ENCODE peak calls at places on chromosomes 2 and 18, in four cellular contexts. One of them, this sample, is unnamed.

GRCh38 chr18:55239764-55240163 is 280.5 kb upstream of the CCDC68 start:
- DNase-seq in K562: no peak
- DNase-seq in HepG2: no peak
- DNase-seq in GM12878: no peak
- DNase-seq in this sample: no peak

GRCh38 chr18:63936156-63936931 is 12.8 kb upstream of the HMSD start:
- DNase-seq in K562: peak
- DNase-seq in HepG2: peak
- DNase-seq in GM12878: peak
- DNase-seq in this sample: peak

GRCh38 chr2:105323117-105323516 is 6.4 kb downstream of the TGFBRAP1 start:
- DNase-seq in K562: no peak
- DNase-seq in HepG2: no peak
- DNase-seq in GM12878: no peak
- DNase-seq in this sample: no peak

GRCh38 chr2:229154381-229154780 is 116.7 kb downstream of the PID1 start:
- DNase-seq in K562: no peak
- DNase-seq in HepG2: no peak
- DNase-seq in GM12878: no peak
- DNase-seq in this sample: no peak

GRCh38 chr2:95278051-95278471 is 3.8 kb downstream of the PROM2 start:
- DNase-seq in K562: no peak
- DNase-seq in HepG2: no peak
- DNase-seq in GM12878: no peak
- DNase-seq in this sample: no peak

GRCh38 chr2:198731842-198732421 is 725.8 kb downstream of the SATB2 start:
- DNase-seq in K562: no peak
- DNase-seq in HepG2: no peak
- DNase-seq in GM12878: no peak
- DNase-seq in this sample: no peak

GRCh38 chr2:149743842-149744468 is 156.4 kb upstream of the MMADHC start:
- DNase-seq in K562: no peak
- DNase-seq in HepG2: no peak
- DNase-seq in GM12878: no peak
- DNase-seq in this sample: no peak

GRCh38 chr2:47535073-47535472 is 132.1 kb downstream of the MSH2 start:
- DNase-seq in K562: no peak
- DNase-seq in HepG2: no peak
- DNase-seq in GM12878: no peak
- DNase-seq in this sample: no peak

GRCh38 chr2:52976132-52976949 is 791.3 kb upstream of the CHAC2 start:
- DNase-seq in K562: no peak
- DNase-seq in HepG2: no peak
- DNase-seq in GM12878: no peak
- DNase-seq in this sample: peak

GRCh38 chr2:241154915-241155314 is 4.6 kb downstream of the PPP1R7 start:
- DNase-seq in K562: no peak
- DNase-seq in HepG2: no peak
- DNase-seq in GM12878: no peak
- DNase-seq in this sample: no peak

GRCh38 chr18:66511810-66512209 is 92.1 kb downstream of the CDH19 start:
- DNase-seq in K562: no peak
- DNase-seq in HepG2: no peak
- DNase-seq in GM12878: no peak
- DNase-seq in this sample: no peak

GRCh38 chr2:231709636-231709980 is 1.3 kb downstream of the PTMA start:
- DNase-seq in K562: peak
- DNase-seq in HepG2: no peak
- DNase-seq in GM12878: no peak
- DNase-seq in this sample: no peak

GRCh38 chr2:157217409-157217808 is 40.1 kb upstream of the GALNT5 start:
- DNase-seq in K562: no peak
- DNase-seq in HepG2: no peak
- DNase-seq in GM12878: no peak
- DNase-seq in this sample: no peak

GRCh38 chr2:210477496-210477895 is 937 bp upstream of the LANCL1 start:
- DNase-seq in K562: peak
- DNase-seq in HepG2: peak
- DNase-seq in GM12878: no peak
- DNase-seq in this sample: peak

GRCh38 chr2:1162768-1163584 is 212.3 kb downstream of the SNTG2 start:
- DNase-seq in K562: no peak
- DNase-seq in HepG2: no peak
- DNase-seq in GM12878: no peak
- DNase-seq in this sample: no peak

GRCh38 chr18:58456625-58457024 is 172.3 kb downstream of the ALPK2 start:
- DNase-seq in K562: no peak
- DNase-seq in HepG2: no peak
- DNase-seq in GM12878: no peak
- DNase-seq in this sample: no peak

GRCh38 chr2:53347219-53347618 is 420.4 kb upstream of the CHAC2 start:
- DNase-seq in K562: no peak
- DNase-seq in HepG2: no peak
- DNase-seq in GM12878: no peak
- DNase-seq in this sample: no peak

GRCh38 chr2:229851870-229852269 is 69.9 kb downstream of the TRIP12 start:
- DNase-seq in K562: peak
- DNase-seq in HepG2: no peak
- DNase-seq in GM12878: no peak
- DNase-seq in this sample: no peak

GRCh38 chr2:11738589-11739436 is 7.6 kb upstream of the LPIN1 start:
- DNase-seq in K562: peak
- DNase-seq in HepG2: peak
- DNase-seq in GM12878: no peak
- DNase-seq in this sample: peak

GRCh38 chr18:65526099-65526498 is 224.7 kb upstream of the CDH7 start:
- DNase-seq in K562: no peak
- DNase-seq in HepG2: no peak
- DNase-seq in GM12878: no peak
- DNase-seq in this sample: no peak

GRCh38 chr2:209682646-209683045 is 89.0 kb upstream of the UNC80 start:
- DNase-seq in K562: no peak
- DNase-seq in HepG2: no peak
- DNase-seq in GM12878: no peak
- DNase-seq in this sample: no peak

GRCh38 chr2:101803945-101804696 is 106.6 kb downstream of the MAP4K4 start:
- DNase-seq in K562: no peak
- DNase-seq in HepG2: peak
- DNase-seq in GM12878: no peak
- DNase-seq in this sample: no peak

GRCh38 chr2:42021490-42021889 is 26.3 kb upstream of the PKDCC start:
- DNase-seq in K562: no peak
- DNase-seq in HepG2: no peak
- DNase-seq in GM12878: no peak
- DNase-seq in this sample: no peak

GRCh38 chr2:176096243-176096985 is 3.2 kb upstream of the HOXD12 start:
- DNase-seq in K562: no peak
- DNase-seq in HepG2: no peak
- DNase-seq in GM12878: no peak
- DNase-seq in this sample: no peak

GRCh38 chr2:109604597-109604996 is 9.2 kb downstream of the SEPTIN10 start:
- DNase-seq in K562: no peak
- DNase-seq in HepG2: no peak
- DNase-seq in GM12878: no peak
- DNase-seq in this sample: no peak

GRCh38 chr2:60551241-60552095 is 2.0 kb downstream of the BCL11A start:
- DNase-seq in K562: no peak
- DNase-seq in HepG2: no peak
- DNase-seq in GM12878: no peak
- DNase-seq in this sample: peak

GRCh38 chr2:236876642-236877041 is 209.0 kb upstream of the COPS8 start:
- DNase-seq in K562: no peak
- DNase-seq in HepG2: no peak
- DNase-seq in GM12878: no peak
- DNase-seq in this sample: no peak

GRCh38 chr2:119149611-119150010 is 8.9 kb downstream of the C1QL2 start:
- DNase-seq in K562: no peak
- DNase-seq in HepG2: no peak
- DNase-seq in GM12878: no peak
- DNase-seq in this sample: no peak

GRCh38 chr2:212001280-212001679 is 537.3 kb downstream of the ERBB4 start:
- DNase-seq in K562: no peak
- DNase-seq in HepG2: no peak
- DNase-seq in GM12878: no peak
- DNase-seq in this sample: no peak

GRCh38 chr2:220270506-220271070 is 643.2 kb downstream of the SLC4A3 start:
- DNase-seq in K562: no peak
- DNase-seq in HepG2: no peak
- DNase-seq in GM12878: no peak
- DNase-seq in this sample: no peak

GRCh38 chr2:16082276-16082675 is 141.9 kb downstream of the MYCN start:
- DNase-seq in K562: no peak
- DNase-seq in HepG2: no peak
- DNase-seq in GM12878: no peak
- DNase-seq in this sample: no peak

GRCh38 chr2:20494246-20494645 is 47.4 kb downstream of the RHOB start:
- DNase-seq in K562: no peak
- DNase-seq in HepG2: no peak
- DNase-seq in GM12878: no peak
- DNase-seq in this sample: no peak

GRCh38 chr2:30217644-30218361 is 13.5 kb upstream of the LBH start:
- DNase-seq in K562: no peak
- DNase-seq in HepG2: no peak
- DNase-seq in GM12878: peak
- DNase-seq in this sample: no peak

DNA sequence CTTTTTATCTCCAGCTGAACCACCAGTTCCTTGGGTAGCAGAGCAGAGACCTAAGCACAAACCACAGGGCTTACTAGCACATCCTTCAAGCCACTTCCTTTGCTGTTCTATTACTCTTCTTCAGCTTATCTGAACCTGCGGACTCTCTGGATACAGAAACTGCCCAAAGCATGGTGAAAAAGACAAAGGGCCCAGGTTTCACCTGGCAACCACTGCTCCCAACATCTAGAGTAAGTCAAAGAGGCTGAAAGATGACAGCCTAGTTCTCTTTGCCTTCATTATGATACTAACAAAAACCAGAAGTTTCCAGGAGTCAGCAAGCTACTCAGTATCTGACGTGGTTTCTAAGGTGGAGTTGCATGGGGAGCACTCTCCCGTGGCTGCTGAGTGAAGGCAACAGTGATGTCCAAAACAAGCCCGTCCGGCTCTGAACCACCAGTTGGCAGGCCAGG is 43.4 kb downstream of the KANSL3 start:
- DNase-seq in K562: no peak
- DNase-seq in HepG2: no peak
- DNase-seq in GM12878: no peak
- DNase-seq in this sample: no peak
- TF ChIP-seq BHLHE40 in K562: no peak
- TF ChIP-seq BHLHE40 in HepG2: no peak
- TF ChIP-seq BHLHE40 in GM12878: no peak
- TF ChIP-seq BHLHE40 in this sample: no peak

DNA sequence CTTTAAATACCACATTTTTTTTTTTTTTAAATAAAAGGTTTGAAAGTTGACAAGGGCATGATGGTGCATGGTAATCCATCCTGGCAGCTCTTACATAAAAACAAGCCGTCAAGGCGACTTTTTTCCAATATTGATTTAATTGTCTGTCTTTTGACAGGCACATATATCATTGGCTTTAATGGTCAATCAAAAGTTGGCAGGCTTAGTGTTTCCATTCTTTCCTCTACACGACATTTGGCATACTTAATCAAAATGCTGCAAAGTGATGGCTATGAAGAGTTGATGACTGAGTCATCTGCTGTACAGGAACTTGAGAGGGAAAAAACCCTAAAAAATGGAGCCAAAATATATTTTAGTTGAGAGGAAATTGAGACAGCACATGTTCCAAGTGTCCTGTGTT is 3.0 kb downstream of the TSHZ1 start:
- DNase-seq in K562: no peak
- DNase-seq in HepG2: no peak
- DNase-seq in GM12878: no peak
- DNase-seq in this sample: no peak
- TF ChIP-seq TARDBP in K562: no peak
- TF ChIP-seq TARDBP in HepG2: no peak
- TF ChIP-seq TARDBP in GM12878: no peak
- TF ChIP-seq TARDBP in this sample: no peak

GRCh38 chr2:32663864-32664263 is 36.0 kb downstream of the TTC27 start:
- DNase-seq in K562: no peak
- DNase-seq in HepG2: no peak
- DNase-seq in GM12878: no peak
- DNase-seq in this sample: no peak
- TF ChIP-seq BHLHE40 in K562: no peak
- TF ChIP-seq BHLHE40 in HepG2: no peak
- TF ChIP-seq BHLHE40 in GM12878: no peak
- TF ChIP-seq BHLHE40 in this sample: no peak

GRCh38 chr2:180524458-180524857 is 455.9 kb upstream of the UBE2E3 start:
- DNase-seq in K562: no peak
- DNase-seq in HepG2: no peak
- DNase-seq in GM12878: no peak
- DNase-seq in this sample: no peak

GRCh38 chr2:180520206-180520605 is 460.2 kb upstream of the UBE2E3 start:
- DNase-seq in K562: no peak
- DNase-seq in HepG2: no peak
- DNase-seq in GM12878: no peak
- DNase-seq in this sample: no peak

GRCh38 chr2:180519276-180519675 is 461.1 kb upstream of the UBE2E3 start:
- DNase-seq in K562: no peak
- DNase-seq in HepG2: peak
- DNase-seq in GM12878: no peak
- DNase-seq in this sample: no peak

GRCh38 chr2:180523629-180524340 is 456.6 kb upstream of the UBE2E3 start:
- DNase-seq in K562: no peak
- DNase-seq in HepG2: no peak
- DNase-seq in GM12878: no peak
- DNase-seq in this sample: no peak

GRCh38 chr2:180520816-180521595 is 459.4 kb upstream of the UBE2E3 start:
- DNase-seq in K562: no peak
- DNase-seq in HepG2: peak
- DNase-seq in GM12878: no peak
- DNase-seq in this sample: no peak
- TF ChIP-seq TARDBP in K562: no peak
- TF ChIP-seq TARDBP in HepG2: no peak
- TF ChIP-seq TARDBP in GM12878: no peak
- TF ChIP-seq TARDBP in this sample: no peak

This sample was measured in HEK293T.